ENCODE peak calls at places on chromosomes 6 and 20, in six cellular contexts. K, W, N, A, B and Z are unnamed samples.

GRCh38 chr6:112370946-112371345 is 23.8 kb downstream of the RFPL4B start:
- DNase-seq in K (no peak), W (no peak), N (no peak), A (no peak), B (no peak), Z (no peak)

GRCh38 chr6:119284861-119285521 is 64.6 kb downstream of the MAN1A1 start:
- DNase-seq in K (no peak), W (no peak), N (no peak), A (no peak), B (peak; percentile 72), Z (no peak)

GRCh38 chr20:59605691-59606364 is 1.5 kb downstream of the PHACTR3 start:
- DNase-seq in K (no peak), W (no peak), N (no peak), A (no peak), B (no peak), Z (no peak)

GRCh38 chr6:29705389-29706231 is 17.6 kb upstream of the HLA-F start:
- DNase-seq in K (peak; percentile 34), W (no peak), N (no peak), A (no peak), B (peak; percentile 62), Z (no peak)

GRCh38 chr6:116969211-116969863 is 92.3 kb downstream of the RFX6 start:
- DNase-seq in K (no peak), W (no peak), N (peak; percentile 41), A (no peak), B (peak; percentile 64), Z (no peak)

GRCh38 chr20:31704225-31705119 is 18.2 kb downstream of the BCL2L1 start:
- DNase-seq in K (no peak), W (peak; percentile 57), N (peak; percentile 82), A (no peak), B (peak; percentile 100), Z (no peak)

GRCh38 chr20:20955837-20956236 is 150.3 kb downstream of the LINC00237 start:
- DNase-seq in K (no peak), W (no peak), N (no peak), A (no peak), B (no peak), Z (no peak)

GRCh38 chr20:38804682-38805501 is 605 bp upstream of the PPP1R16B start:
- DNase-seq in K (peak; percentile 44), W (no peak), N (no peak), A (no peak), B (no peak), Z (no peak)

GRCh38 chr6:170284126-170284773 is 6.6 kb downstream of the DLL1 start:
- DNase-seq in K (no peak), W (peak; percentile 56), N (no peak), A (no peak), B (no peak), Z (no peak)

GRCh38 chr20:22429175-22430153 is 154.9 kb downstream of the FOXA2 start:
- DNase-seq in K (no peak), W (no peak), N (no peak), A (no peak), B (peak; percentile 98), Z (no peak)

GRCh38 chr20:22430746-22431168 is 153.6 kb downstream of the FOXA2 start:
- DNase-seq in K (no peak), W (no peak), N (no peak), A (no peak), B (peak; percentile 97), Z (no peak)

GRCh38 chr20:22428051-22428450 is 156.3 kb downstream of the FOXA2 start:
- DNase-seq in K (no peak), W (no peak), N (no peak), A (no peak), B (no peak), Z (no peak)

GRCh38 chr20:22431419-22431818 is 153.0 kb downstream of the FOXA2 start:
- DNase-seq in K (no peak), W (no peak), N (no peak), A (no peak), B (no peak), Z (no peak)

GRCh38 chr20:22430154-22430745 is 154.1 kb downstream of the FOXA2 start:
- DNase-seq in K (no peak), W (no peak), N (no peak), A (no peak), B (peak; percentile 92), Z (no peak)
- TF ChIP-seq POLR2A in K (no peak), W (no peak), N (no peak), A (no peak), B (peak; percentile 18), Z (no peak)

GRCh38 chr6:136289579-136290405 is at the start of gene BCLAF1:
- DNase-seq in K (peak; percentile 100), W (peak; percentile 100), N (peak; percentile 100), A (peak; percentile 99), B (peak; percentile 99), Z (peak; percentile 100)
- TF ChIP-seq POLR2A in K (peak; percentile 99), W (peak; percentile 98), N (peak; percentile 97), A (peak; percentile 97), B (peak; percentile 99), Z (peak; percentile 99)

DNA sequence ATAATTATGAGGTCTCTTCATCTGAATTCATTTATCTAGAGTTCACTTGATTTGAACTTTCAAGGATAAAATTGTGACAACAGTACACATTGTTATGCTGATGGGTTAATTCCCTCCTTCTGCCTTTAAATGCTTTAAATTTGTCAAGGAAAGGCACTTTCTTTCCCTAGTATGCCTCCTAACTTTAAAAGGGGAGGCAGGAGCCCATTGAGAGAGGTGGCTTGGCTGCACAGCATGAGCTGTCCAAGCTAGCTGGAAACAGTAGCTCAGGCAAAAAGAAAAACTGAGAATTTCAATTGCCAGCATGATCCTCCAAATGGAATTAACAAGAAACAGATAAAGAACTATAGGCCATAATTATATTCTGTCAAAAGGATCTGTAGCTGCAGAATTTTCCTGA is 243.3 kb upstream of the GRIK2 start:
- DNase-seq in K (no peak), W (no peak), N (no peak), A (no peak), B (no peak), Z (no peak)
- TF ChIP-seq POLR2A in K (no peak), W (no peak), N (no peak), A (no peak), B (no peak), Z (no peak)

DNA sequence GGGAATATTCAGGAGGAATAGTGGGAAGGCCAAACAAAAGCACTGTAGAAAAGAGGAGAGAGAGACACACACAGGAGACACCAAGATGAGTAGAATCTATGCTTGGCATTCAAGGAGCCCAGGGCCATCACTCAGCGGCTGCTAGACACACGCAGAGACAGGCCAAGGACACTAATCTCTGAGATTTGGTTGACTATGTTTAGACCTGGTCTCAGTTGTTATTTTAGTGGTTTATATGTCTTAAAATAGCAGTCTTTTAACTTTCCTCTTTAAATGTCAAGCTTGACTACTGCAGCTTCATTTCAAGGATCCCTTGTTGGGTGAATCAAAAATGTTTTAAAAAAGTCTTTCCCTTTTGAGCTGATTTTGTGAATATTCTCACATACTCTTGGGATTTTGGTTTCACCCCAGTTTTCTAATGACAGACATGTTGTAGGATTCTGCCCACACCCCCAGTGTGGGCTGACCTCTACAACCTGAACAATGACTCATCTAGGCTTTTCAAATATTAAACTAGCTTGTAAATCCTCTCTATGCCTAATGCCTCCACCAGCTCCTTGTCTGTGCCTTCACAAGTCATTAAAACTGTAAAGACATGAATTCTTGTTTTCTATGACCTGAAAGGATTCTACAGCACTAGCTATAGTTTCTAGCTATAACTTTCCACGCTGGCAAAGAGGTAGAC is 142.7 kb upstream of the EXOC2 start:
- DNase-seq in K (no peak), W (no peak), N (no peak), A (no peak), B (no peak), Z (no peak)
- TF ChIP-seq POLR2A in K (no peak), W (no peak), N (no peak), A (no peak), B (no peak), Z (no peak)

DNA sequence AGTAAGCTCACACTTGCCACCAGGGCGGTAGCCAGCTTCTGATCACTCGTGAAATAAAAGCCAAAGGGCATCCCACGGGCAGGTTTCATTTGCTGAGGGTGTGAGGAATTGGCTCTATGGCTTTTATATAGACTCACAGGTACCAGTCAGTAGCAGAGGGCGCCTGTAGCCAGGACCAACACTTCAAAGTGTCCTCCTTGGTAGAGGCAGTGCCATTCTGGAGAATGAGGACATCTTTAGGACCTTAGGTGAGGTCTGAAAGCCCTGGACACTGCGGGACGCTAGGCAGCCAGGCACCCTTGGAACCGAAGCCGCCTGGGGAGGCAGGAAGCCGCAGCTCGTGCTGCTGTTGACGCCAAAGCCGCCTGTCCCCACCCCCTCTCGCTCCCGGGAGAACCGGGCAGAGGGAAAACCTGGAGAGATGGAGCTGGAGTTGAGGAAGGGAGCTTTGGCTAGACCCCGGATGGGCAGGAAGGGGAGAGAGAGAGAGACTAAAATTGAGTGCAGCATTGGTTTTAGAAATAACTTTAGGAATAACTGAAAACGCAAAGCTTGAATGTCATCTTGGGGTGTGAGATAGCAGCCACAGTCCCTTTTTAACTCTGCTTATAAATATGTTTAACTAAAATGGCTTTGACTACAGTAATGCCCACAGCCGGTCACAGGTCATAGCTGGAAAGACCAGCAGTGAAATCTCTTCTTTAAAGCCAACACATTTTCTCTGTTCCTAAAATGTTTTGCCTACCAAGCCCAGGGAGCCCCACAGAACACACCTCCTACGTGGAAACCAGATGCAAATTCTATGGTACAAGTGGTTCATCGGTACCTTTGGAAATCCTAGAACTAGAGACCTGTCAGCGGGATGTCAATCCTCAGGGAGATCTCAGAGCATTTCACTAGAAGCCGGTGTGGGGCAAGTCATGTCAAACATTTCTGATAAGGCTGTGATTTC is 128.5 kb upstream of the CDYL start:
- DNase-seq in K (peak; percentile 87), W (peak; percentile 93), N (peak; percentile 61), A (no peak), B (peak; percentile 53), Z (peak; percentile 75)
- TF ChIP-seq POLR2A in K (no peak), W (peak; percentile 13), N (peak; percentile 16), A (no peak), B (no peak), Z (no peak)

GRCh38 chr6:142566628-142567396 is 265.0 kb downstream of the ADGRG6 start:
- DNase-seq in K (peak; percentile 28), W (no peak), N (peak; percentile 20), A (no peak), B (peak; percentile 64), Z (no peak)
- TF ChIP-seq POLR2A in K (no peak), W (no peak), N (no peak), A (no peak), B (no peak), Z (no peak)